ENCODE peak calls at places on chromosomes 11 and 22, in six cellular contexts. J is IMR-90, T is fibroblast of pulmonary artery, Y is cardiac muscle cell, L is uterus, W is spleen. P is an unnamed sample.

GRCh38 chr11:81644239-81644840 is 1089.3 kb downstream of the FAM181B start:
- DNase-seq in L (no peak), W (no peak), J (peak; percentile 23), T (peak; percentile 43), Y (peak; percentile 75), P (peak; percentile 39)

GRCh38 chr22:35135165-35135564 is 69.2 kb downstream of the ISX start:
- DNase-seq in W (no peak), L (no peak), J (no peak), T (no peak), Y (peak; percentile 30), P (no peak)

GRCh38 chr22:40238425-40239344 is 61.0 kb downstream of the TNRC6B start:
- DNase-seq in J (peak; percentile 74), W (no peak), Y (no peak), L (peak; percentile 47), T (peak; percentile 88), P (peak; percentile 72)

GRCh38 chr11:103202048-103202651 is 92.9 kb downstream of the DYNC2H1 start:
- DNase-seq in J (peak; percentile 63), W (no peak), Y (peak; percentile 52), T (peak; percentile 72), L (no peak), P (peak; percentile 46)

GRCh38 chr11:77072851-77073327 is 6.1 kb downstream of the CAPN5 start:
- DNase-seq in Y (no peak), L (no peak), W (no peak), J (no peak), T (no peak), P (no peak)

GRCh38 chr11:44005076-44005800 is 42.5 kb upstream of the ACCSL start:
- DNase-seq in W (no peak), Y (no peak), L (no peak), J (no peak), T (no peak), P (no peak)

GRCh38 chr22:41288245-41288946 is 2.4 kb upstream of the RANGAP1 start:
- DNase-seq in L (no peak), T (peak; percentile 71), J (peak; percentile 88), W (no peak), Y (peak; percentile 18), P (peak; percentile 64)

GRCh38 chr11:14774738-14775137 is 117.3 kb downstream of the CYP2R1 start:
- DNase-seq in T (no peak), L (no peak), J (peak; percentile 3), Y (no peak), W (no peak), P (no peak)

GRCh38 chr11:11701070-11701469 is 79.3 kb upstream of the GALNT18 start:
- DNase-seq in J (peak; percentile 24), T (peak; percentile 1), W (no peak), L (no peak), Y (no peak), P (peak; percentile 40)

GRCh38 chr11:113896156-113896879 is 8.3 kb upstream of the HTR3B start:
- DNase-seq in T (peak; percentile 53), W (no peak), J (peak; percentile 22), Y (peak; percentile 84), L (peak; percentile 28), P (peak; percentile 33)

GRCh38 chr22:49740242-49740641 is 87.4 kb downstream of the BRD1 start:
- DNase-seq in J (no peak), T (no peak), W (no peak), Y (no peak), L (no peak), P (no peak)

DNA sequence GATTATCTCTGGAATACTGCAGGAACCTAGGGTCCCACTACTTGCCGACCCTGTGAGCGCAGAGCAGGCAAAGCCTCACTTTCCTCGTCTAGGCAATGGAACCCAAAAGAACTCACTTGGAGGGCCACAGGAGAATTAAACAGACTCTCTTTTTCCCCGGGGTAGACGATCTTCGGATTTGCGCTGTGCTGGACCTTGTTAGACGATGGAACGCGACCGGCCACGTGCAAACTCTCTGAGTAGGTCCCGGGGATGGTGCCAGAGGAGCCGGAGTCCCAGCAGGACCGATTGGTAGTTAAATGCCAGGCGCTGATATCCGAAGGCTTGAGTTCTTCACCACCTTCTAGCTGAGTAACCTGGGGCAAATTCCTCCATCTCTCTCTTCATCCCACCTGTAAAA is 1.0 kb upstream of the SLC1A2 start:
- DNase-seq in T (no peak), W (no peak), Y (peak; percentile 10), L (no peak), J (no peak), P (no peak)
- H3K4me3 ChIP-seq in T (no peak overlapping the region), W (peak overlapping the region; percentile 64), Y (peak overlapping the region; percentile 50), L (peak overlapping the region; percentile 22), J (no peak overlapping the region), P (peak overlapping the region; percentile 0)

GRCh38 chr11:112266410-112266778 is 5.7 kb upstream of the PLET1 start:
- DNase-seq in J (no peak), W (no peak), Y (no peak), T (no peak), L (no peak), P (no peak)

GRCh38 chr11:112267188-112267591 is 6.5 kb upstream of the PLET1 start:
- DNase-seq in W (no peak), J (no peak), T (no peak), Y (peak; percentile 8), L (no peak), P (peak; percentile 66)

GRCh38 chr11:112268406-112268805 is 7.7 kb upstream of the PLET1 start:
- DNase-seq in J (no peak), W (no peak), T (no peak), Y (no peak), L (no peak), P (no peak)

GRCh38 chr11:112269139-112269538 is 8.5 kb upstream of the PLET1 start:
- DNase-seq in T (no peak), Y (no peak), L (no peak), W (no peak), J (no peak), P (no peak)

DNA sequence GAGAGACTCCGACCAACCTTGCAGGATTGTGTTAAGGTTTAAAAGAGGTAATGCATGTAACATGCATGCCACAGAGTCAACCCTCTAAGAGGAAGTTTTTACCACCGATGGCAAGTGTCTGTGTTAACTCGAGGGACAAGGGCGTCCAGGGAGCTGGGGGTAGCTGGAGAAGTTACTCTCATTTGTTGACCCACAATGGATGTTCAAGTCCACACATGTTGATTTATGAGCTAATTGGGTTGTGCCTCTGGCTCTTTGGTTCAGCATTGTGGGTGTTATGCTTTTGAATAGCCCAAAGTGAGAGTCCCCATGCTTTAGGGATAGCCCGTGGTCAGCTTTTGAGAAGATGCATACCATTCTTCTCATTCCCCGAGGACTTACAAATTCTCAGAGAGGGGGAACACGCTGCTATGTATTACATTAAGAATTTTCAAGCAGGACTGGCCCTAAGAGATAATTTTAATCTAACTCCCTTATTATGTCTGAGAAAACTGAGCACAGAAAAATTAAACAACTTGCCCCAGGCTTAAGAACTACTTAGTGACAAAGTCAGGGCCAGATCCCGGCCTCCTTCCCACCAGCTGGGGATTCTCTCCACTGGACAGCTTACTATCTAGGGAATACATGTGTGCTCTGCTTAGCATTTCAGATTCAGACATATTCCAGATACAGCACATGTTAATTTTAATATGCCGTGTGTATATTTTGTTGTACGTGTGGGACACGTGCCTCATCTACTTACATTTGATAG is 5.2 kb upstream of the PLET1 start:
- DNase-seq in W (no peak), Y (no peak), J (peak; percentile 34), L (peak; percentile 36), T (no peak), P (peak; percentile 81)
- TF ChIP-seq CTCF in W (no peak), Y (no peak), J (no peak), L (no peak), T (no peak), P (no peak)

GRCh38 chr11:61277186-61277972 is 17.7 kb downstream of the VWCE start:
- DNase-seq in L (no peak), T (no peak), W (no peak), Y (no peak), J (no peak), P (no peak)

GRCh38 chr11:61277973-61278565 is 17.0 kb downstream of the VWCE start:
- DNase-seq in W (no peak), T (no peak), Y (no peak), L (no peak), J (no peak), P (no peak)

GRCh38 chr11:61281581-61282250 is 13.4 kb downstream of the VWCE start:
- DNase-seq in Y (peak; percentile 79), W (no peak), L (peak; percentile 49), T (peak; percentile 40), J (no peak), P (no peak)

GRCh38 chr11:61280883-61281580 is 14.1 kb downstream of the VWCE start:
- DNase-seq in W (no peak), T (no peak), Y (no peak), L (no peak), J (no peak), P (no peak)

DNA sequence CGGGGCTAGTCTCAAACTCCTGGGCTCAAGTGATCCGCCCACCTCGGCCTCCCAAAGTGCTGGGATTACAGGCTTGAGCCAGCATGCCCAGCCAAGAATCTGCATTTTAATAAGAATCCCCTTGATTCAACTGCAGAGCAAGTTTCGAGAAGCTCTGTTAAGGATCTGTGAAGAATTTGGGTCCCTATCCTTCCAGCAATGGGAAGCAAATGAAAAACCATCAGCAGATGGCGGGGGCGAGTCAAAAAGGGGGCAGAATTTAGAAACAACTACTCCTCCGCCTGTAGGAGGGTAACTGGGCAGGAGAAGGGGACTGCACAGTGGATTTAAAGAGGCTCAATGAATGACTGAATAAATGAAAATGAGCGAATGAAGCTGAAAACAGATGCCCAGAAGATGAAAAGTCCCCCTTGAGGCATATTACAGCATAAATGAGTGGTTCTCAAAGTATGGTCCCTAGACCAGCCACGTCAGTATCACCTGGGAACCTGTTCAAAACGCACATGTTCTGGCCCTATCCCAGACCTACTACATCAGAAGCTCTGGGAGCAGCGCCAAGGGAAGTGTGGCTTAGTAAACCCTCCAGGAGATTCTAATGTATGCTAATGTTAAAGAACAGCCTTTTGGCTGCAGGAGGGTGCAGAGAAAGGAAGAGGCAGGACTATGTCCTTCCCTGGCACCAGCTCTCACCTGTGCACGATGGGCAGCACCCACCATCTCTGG is 15.0 kb downstream of the VWCE start:
- DNase-seq in J (peak; percentile 58), T (no peak), Y (no peak), W (no peak), L (no peak), P (no peak)
- H3K4me3 ChIP-seq in J (no peak overlapping the region), T (no peak overlapping the region), Y (no peak overlapping the region), W (no peak overlapping the region), L (no peak overlapping the region), P (no peak overlapping the region)

GRCh38 chr11:66183581-66184048 is 84.8 kb upstream of the RAB1B start:
- DNase-seq in L (no peak), J (no peak), T (no peak), Y (no peak), W (no peak), P (peak; percentile 25)

GRCh38 chr11:66187453-66187852 is 81.0 kb upstream of the RAB1B start:
- DNase-seq in L (no peak), J (no peak), Y (no peak), W (no peak), T (no peak), P (no peak)

GRCh38 chr11:66181632-66182345 is 86.7 kb upstream of the RAB1B start:
- DNase-seq in J (no peak), L (no peak), T (no peak), W (no peak), Y (no peak), P (peak; percentile 9)

GRCh38 chr11:66186470-66186869 is 82.0 kb upstream of the RAB1B start:
- DNase-seq in L (no peak), Y (no peak), W (no peak), J (no peak), T (no peak), P (no peak)

DNA sequence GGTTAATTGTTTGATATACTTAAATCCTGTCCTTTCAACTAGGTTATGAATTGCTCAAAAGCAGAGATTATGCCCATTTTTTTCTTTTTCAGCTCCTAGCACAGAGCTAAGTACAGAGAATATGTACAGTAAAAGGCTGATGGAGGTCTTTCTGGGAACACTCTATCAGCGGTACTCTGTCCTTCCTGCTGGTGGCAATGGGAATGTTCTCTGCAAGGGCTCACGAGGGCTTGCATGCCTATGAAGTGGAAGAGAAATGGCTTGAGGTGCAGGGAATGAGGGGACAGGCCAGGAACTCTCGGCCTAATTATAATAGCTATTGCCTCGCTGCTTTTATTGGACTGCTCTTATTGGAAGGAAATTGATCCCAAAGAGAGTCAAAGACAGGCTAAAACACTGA is 83.7 kb upstream of the RAB1B start:
- DNase-seq in W (no peak), J (no peak), Y (no peak), T (no peak), L (no peak), P (no peak)
- TF ChIP-seq CTCF in W (no peak), J (no peak), Y (no peak), T (no peak), L (no peak), P (no peak)